ENCODE peak calls at places on chromosomes 3 and 15, in five cellular contexts. C is CD8-positive, alpha-beta memory T cell; N is Panc1; H is A549; O is breast epithelium. T is an unnamed sample.

GRCh38 chr3:153209596-153209995 is 47.6 kb downstream of the RAP2B start:
- DNase-seq in C (no peak), N (no peak), H (peak), O (no peak), T (no peak)

GRCh38 chr15:31295660-31296059 is 31.0 kb upstream of the KLF13 start:
- DNase-seq in C (no peak), N (no peak), H (no peak), O (peak), T (peak)

GRCh38 chr15:37885651-37886050 is 48.8 kb upstream of the TMCO5A start:
- DNase-seq in C (no peak), N (no peak), H (no peak), O (no peak), T (no peak)

GRCh38 chr3:129597087-129597791 is 9.2 kb downstream of the PLXND1 start:
- DNase-seq in C (no peak), N (no peak), H (no peak), O (no peak), T (no peak)

GRCh38 chr15:64740361-64741170 is 34.8 kb downstream of the RBPMS2 start:
- DNase-seq in C (no peak), N (no peak), H (peak), O (no peak), T (peak)

GRCh38 chr15:82532383-82532990 is 7.8 kb downstream of the RPS17 start:
- DNase-seq in C (no peak), N (no peak), H (no peak), O (peak), T (no peak)

GRCh38 chr15:98866503-98866902 is 141.1 kb downstream of the PGPEP1L start:
- DNase-seq in C (no peak), N (no peak), H (no peak), O (no peak), T (no peak)

GRCh38 chr15:67186688-67187087 is 67.8 kb downstream of the AAGAB start:
- DNase-seq in C (no peak), N (no peak), H (no peak), O (no peak), T (peak)

GRCh38 chr15:68816795-68817303 is 3.8 kb downstream of the ANP32A start:
- DNase-seq in C (peak), N (no peak), H (no peak), O (no peak), T (no peak)

GRCh38 chr15:79179108-79179561 is 88.6 kb upstream of the RASGRF1 start:
- DNase-seq in C (no peak), N (no peak), H (peak), O (no peak), T (no peak)

GRCh38 chr3:124896824-124897526 is 9.8 kb upstream of the ITGB5 start:
- DNase-seq in C (no peak), N (no peak), H (no peak), O (no peak), T (no peak)

GRCh38 chr3:127742580-127742979 is 69.8 kb downstream of the ABTB1 start:
- DNase-seq in C (no peak), N (no peak), H (no peak), O (no peak), T (no peak)

GRCh38 chr3:118080886-118081285 is 953.8 kb downstream of the IGSF11 start:
- DNase-seq in C (no peak), N (no peak), H (no peak), O (no peak), T (no peak)

GRCh38 chr15:69225355-69226027 is 65.1 kb downstream of the GLCE start:
- DNase-seq in C (no peak), N (no peak), H (peak), O (no peak), T (no peak)

DNA sequence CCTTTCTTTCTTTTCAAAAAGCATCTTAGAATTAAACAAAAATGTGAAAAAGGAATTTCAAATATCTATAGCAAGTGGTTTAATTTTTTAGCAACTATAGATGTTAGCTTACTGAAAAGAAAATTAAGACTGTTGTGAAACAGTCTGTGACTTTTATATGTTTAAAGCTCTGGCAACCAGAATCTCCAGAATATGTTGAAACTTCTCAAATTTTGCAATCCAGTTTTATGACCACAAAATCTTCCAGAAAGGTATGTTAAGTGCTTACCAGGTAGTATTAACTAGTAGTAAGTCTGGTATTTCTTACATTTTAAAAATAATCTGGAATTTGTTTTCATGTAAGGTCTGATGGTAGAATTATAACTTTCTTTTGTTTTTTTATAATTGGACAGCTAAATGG is 235.0 kb downstream of the SLC9A9 start:
- DNase-seq in C (no peak), N (no peak), H (no peak), O (no peak), T (no peak)
- H3K4me3 ChIP-seq in C (no peak), N (no peak), H (no peak), O (no peak), T (no peak)

DNA sequence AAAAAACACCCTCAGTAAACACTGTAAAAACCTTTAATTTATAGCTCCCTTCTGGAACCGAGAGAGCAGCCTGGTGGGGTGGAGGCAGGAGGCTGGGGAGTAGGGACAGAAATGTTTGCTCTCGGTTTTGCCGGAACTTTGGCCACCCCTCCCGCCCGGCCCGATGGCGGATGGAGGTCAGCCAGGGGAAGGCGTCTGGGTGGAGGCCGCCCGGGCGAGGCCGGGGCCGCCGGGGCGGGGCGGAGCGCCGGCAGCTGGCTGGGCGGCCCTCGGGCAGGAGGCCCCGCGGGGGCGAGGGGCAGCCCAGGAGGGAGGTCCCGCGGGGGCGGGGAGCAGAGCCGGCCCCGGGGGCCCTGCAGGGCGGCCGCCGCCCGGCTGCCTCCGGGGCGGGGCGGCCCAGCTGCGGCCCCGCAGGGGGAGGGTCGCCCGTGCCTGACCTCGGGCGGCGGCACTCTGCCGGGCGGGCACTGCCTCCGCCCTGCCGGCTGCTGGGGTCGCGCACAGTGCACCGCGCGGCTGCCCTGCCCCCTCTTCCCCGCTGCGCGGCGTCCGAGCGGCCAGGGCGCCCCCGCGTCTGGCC is 829 bp upstream of the SKIL start:
- DNase-seq in C (no peak), N (no peak), H (peak), O (peak), T (peak)
- H3K4me3 ChIP-seq in C (peak), N (peak), H (peak), O (peak), T (peak)

GRCh38 chr3:7520059-7520458 is 659.1 kb downstream of the GRM7 start:
- DNase-seq in C (no peak), N (no peak), H (no peak), O (no peak), T (no peak)
- H3K4me3 ChIP-seq in C (no peak), N (no peak), H (no peak), O (no peak), T (no peak)

DNA sequence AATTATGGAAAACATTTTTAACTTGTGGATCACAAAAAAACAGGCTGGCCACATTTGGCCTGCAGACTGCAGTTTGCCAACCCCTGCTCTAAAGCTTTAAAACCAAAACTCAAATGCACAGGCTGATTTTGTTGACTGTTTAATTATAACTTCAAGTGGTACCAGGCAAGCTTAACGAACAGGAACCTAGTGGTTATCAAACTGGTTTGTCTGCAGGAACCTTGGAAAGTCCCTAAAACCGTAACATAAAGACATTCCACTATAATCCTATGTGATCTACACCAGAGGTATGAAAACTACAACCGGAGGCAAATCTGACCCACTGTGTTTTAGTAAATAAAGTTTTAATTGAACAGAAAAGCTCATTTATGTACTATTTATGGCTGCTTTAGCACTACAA is 52.4 kb downstream of the TBL1XR1 start:
- DNase-seq in C (peak), N (no peak), H (no peak), O (no peak), T (no peak)
- H3K4me3 ChIP-seq in C (no peak), N (no peak), H (no peak), O (no peak), T (no peak)

GRCh38 chr3:71453822-71454512 is 129.6 kb downstream of the FOXP1 start:
- DNase-seq in C (peak), N (no peak), H (no peak), O (no peak), T (no peak)

GRCh38 chr3:71450162-71450561 is 133.4 kb downstream of the FOXP1 start:
- DNase-seq in C (no peak), N (no peak), H (no peak), O (no peak), T (no peak)

GRCh38 chr3:71453319-71453718 is 130.2 kb downstream of the FOXP1 start:
- DNase-seq in C (no peak), N (no peak), H (no peak), O (no peak), T (no peak)

GRCh38 chr3:71451812-71452211 is 131.7 kb downstream of the FOXP1 start:
- DNase-seq in C (no peak), N (no peak), H (no peak), O (no peak), T (no peak)

DNA sequence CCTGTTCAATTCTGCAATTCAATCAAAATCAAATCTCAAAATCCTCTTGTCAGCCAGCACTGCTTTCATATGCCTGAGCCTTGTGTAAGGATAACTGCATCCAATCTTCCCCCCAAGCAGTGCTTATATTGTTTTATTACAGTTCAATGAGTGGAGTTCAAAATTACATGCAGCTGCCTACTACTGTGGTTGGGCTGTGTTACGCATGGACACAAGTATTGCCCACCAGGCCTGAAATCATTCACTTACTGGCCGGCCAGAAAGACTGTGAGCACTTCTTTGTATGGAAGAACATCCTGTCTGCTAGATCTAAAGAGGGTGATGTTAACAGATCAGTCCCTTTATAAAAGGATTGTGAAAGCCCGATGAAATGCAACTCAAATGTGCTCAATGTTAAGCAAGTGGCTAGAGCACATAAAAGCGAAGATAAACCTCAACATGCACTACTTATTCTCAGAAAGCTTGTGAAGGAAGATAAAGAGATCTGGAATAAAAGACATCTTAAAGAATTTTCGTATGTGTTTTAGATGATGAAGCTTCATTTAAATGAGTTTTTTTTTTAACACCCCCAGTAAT is 132.5 kb downstream of the FOXP1 start:
- DNase-seq in C (peak), N (no peak), H (no peak), O (no peak), T (no peak)
- H3K4me3 ChIP-seq in C (peak), N (no peak), H (no peak), O (no peak), T (no peak)

GRCh38 chr3:173690542-173690941 is 293.0 kb downstream of the NLGN1 start:
- DNase-seq in C (no peak), N (no peak), H (no peak), O (no peak), T (no peak)
- H3K4me3 ChIP-seq in C (no peak), N (no peak), H (no peak), O (no peak), T (no peak)

DNA sequence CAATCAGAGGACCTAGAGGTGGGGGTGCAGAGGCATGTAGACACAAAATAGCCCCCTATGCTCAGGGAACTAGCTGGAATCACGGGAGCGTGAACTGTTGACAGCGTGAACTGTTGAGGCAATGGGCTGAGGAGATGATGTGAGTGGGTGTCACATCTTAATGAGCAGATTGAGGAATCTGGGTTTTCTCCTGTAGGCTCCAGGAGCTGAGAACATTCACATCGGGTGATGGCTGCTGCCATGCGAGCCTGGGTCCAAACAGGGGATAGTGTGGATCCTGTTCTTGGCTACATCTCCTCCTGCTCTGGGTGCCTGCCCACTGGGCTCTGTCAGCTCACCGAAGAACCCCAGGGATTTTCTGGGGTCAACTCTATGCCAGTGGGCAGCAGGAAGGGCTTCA is 2.1 kb downstream of the LARP6 start:
- DNase-seq in C (no peak), N (no peak), H (no peak), O (no peak), T (no peak)
- H3K4me3 ChIP-seq in C (no peak), N (peak), H (no peak), O (peak), T (no peak)

GRCh38 chr3:105762749-105763673 is 105.8 kb downstream of the CBLB start:
- DNase-seq in C (no peak), N (no peak), H (no peak), O (no peak), T (no peak)

GRCh38 chr3:105759442-105760078 is 109.3 kb downstream of the CBLB start:
- DNase-seq in C (no peak), N (no peak), H (no peak), O (no peak), T (no peak)

GRCh38 chr3:105763674-105764036 is 105.2 kb downstream of the CBLB start:
- DNase-seq in C (no peak), N (no peak), H (no peak), O (no peak), T (no peak)

GRCh38 chr3:105767776-105768175 is 101.0 kb downstream of the CBLB start:
- DNase-seq in C (no peak), N (no peak), H (no peak), O (no peak), T (no peak)

DNA sequence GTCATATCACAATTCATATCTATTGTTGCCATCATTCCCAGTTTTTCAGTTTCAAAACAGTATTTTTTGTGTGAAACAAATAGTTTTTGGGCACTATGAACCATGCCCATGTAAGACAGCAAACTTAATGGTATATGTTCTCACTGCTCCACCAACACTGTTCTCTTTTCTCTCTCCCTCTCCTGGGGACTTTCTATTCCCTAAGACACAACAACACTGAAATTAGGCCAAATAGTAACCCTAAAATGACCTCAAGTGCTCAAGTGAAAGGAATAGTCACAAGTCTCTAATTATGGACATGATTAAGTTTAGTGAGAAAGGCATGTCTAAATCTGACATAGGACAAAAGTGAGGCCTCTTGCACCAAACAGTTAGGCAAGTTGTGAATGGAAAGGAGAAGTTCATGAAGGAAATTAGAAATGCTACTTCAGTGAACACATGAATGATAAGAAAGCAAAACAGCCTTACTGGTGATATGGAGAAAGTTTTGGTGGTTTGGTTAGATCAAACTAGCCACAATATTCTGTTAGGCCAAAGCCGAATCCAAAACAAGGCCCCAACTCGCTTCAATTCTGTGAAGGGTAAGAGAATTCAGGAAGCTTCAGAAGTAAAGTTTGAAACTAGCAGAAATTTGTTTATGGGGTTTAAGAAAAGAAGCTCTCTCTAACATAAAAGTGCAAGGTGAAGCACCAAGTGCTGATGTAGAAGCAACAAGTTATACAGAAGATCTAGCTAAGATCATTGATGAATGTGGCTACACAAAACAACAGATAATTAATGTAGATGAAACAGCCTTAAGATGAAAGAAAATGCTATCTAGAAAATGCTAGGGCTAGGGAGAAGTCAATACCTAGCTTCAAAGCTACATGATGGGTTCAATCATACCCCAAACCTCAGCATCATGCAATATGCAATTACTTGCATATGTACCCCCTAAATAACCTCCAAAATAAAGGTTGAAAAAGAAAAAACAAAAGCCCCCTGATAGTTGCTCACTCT is 104.1 kb downstream of the CBLB start:
- DNase-seq in C (peak), N (no peak), H (no peak), O (no peak), T (no peak)
- H3K4me3 ChIP-seq in C (no peak), N (no peak), H (no peak), O (no peak), T (no peak)

GRCh38 chr3:184562146-184562861 is 719 bp downstream of the EPHB3 start:
- DNase-seq in C (peak), N (no peak), H (no peak), O (no peak), T (peak)
- H3K4me3 ChIP-seq in C (no peak), N (peak), H (peak), O (peak), T (peak)

GRCh38 chr15:51331141-51331540 is 7.3 kb downstream of the CYP19A1 start:
- DNase-seq in C (no peak), N (no peak), H (no peak), O (no peak), T (no peak)
- H3K4me3 ChIP-seq in C (no peak), N (no peak), H (no peak), O (no peak), T (no peak)

T was measured in Peyer's patch.